ENCODE peak calls at places on chromosomes 1 and 21, in eight cellular contexts. One of them, this sample, is unnamed.
A peak's percentile ranks its signal among the peaks of the same experiment; 100 is the strongest.

GRCh38 chr21:37463083-37463780 is 96.7 kb downstream of the DYRK1A start:
- DNase-seq in AG08395: peak; percentile 24
- DNase-seq in KG1: peak; percentile 7
- DNase-seq in progenitor cell of endocrine pancreas: no peak
- DNase-seq in occipital lobe: no peak
- DNase-seq in H7: no peak
- DNase-seq in neural crest cell: no peak
- DNase-seq in naive thymus-derived CD4-positive, alpha-beta T cell: no peak
- DNase-seq in this sample: peak; percentile 32

GRCh38 chr1:58898739-58899580 is 115.1 kb upstream of the JUN start:
- DNase-seq in AG08395: no peak
- DNase-seq in H7: no peak
- DNase-seq in neural crest cell: no peak
- DNase-seq in KG1: no peak
- DNase-seq in naive thymus-derived CD4-positive, alpha-beta T cell: no peak
- DNase-seq in occipital lobe: no peak
- DNase-seq in progenitor cell of endocrine pancreas: no peak
- DNase-seq in this sample: peak; percentile 67

GRCh38 chr1:65764052-65764451 is 28.6 kb upstream of the PDE4B start:
- DNase-seq in occipital lobe: no peak
- DNase-seq in neural crest cell: no peak
- DNase-seq in progenitor cell of endocrine pancreas: no peak
- DNase-seq in KG1: no peak
- DNase-seq in AG08395: no peak
- DNase-seq in naive thymus-derived CD4-positive, alpha-beta T cell: no peak
- DNase-seq in H7: no peak
- DNase-seq in this sample: no peak

GRCh38 chr1:1361982-1362423 is 3.6 kb upstream of the MXRA8 start:
- DNase-seq in naive thymus-derived CD4-positive, alpha-beta T cell: no peak
- DNase-seq in occipital lobe: no peak
- DNase-seq in neural crest cell: no peak
- DNase-seq in AG08395: peak; percentile 80
- DNase-seq in H7: peak; percentile 80
- DNase-seq in progenitor cell of endocrine pancreas: peak; percentile 8
- DNase-seq in KG1: no peak
- DNase-seq in this sample: no peak

GRCh38 chr21:45324430-45325205 is 36.9 kb upstream of the POFUT2 start:
- DNase-seq in AG08395: no peak
- DNase-seq in H7: peak; percentile 78
- DNase-seq in naive thymus-derived CD4-positive, alpha-beta T cell: no peak
- DNase-seq in KG1: no peak
- DNase-seq in neural crest cell: no peak
- DNase-seq in progenitor cell of endocrine pancreas: no peak
- DNase-seq in occipital lobe: no peak
- DNase-seq in this sample: no peak

GRCh38 chr1:109782514-109782913 is 18.8 kb upstream of the EPS8L3 start:
- DNase-seq in KG1: no peak
- DNase-seq in occipital lobe: no peak
- DNase-seq in AG08395: peak; percentile 66
- DNase-seq in neural crest cell: no peak
- DNase-seq in H7: no peak
- DNase-seq in progenitor cell of endocrine pancreas: no peak
- DNase-seq in naive thymus-derived CD4-positive, alpha-beta T cell: no peak
- DNase-seq in this sample: no peak

GRCh38 chr1:143698016-143698415 is 273.8 kb downstream of the FAM72C start:
- DNase-seq in neural crest cell: no peak
- DNase-seq in naive thymus-derived CD4-positive, alpha-beta T cell: no peak
- DNase-seq in progenitor cell of endocrine pancreas: no peak
- DNase-seq in KG1: no peak
- DNase-seq in occipital lobe: no peak
- DNase-seq in H7: peak; percentile 78
- DNase-seq in AG08395: peak; percentile 22
- DNase-seq in this sample: no peak

GRCh38 chr21:40964691-40965090 is 117.7 kb upstream of the DSCAM start:
- DNase-seq in progenitor cell of endocrine pancreas: no peak
- DNase-seq in H7: no peak
- DNase-seq in KG1: no peak
- DNase-seq in naive thymus-derived CD4-positive, alpha-beta T cell: no peak
- DNase-seq in occipital lobe: no peak
- DNase-seq in AG08395: no peak
- DNase-seq in neural crest cell: no peak
- DNase-seq in this sample: no peak

GRCh38 chr1:110648405-110648804 is 26.3 kb downstream of the KCNA3 start:
- DNase-seq in naive thymus-derived CD4-positive, alpha-beta T cell: no peak
- DNase-seq in H7: no peak
- DNase-seq in occipital lobe: no peak
- DNase-seq in neural crest cell: no peak
- DNase-seq in progenitor cell of endocrine pancreas: no peak
- DNase-seq in KG1: no peak
- DNase-seq in AG08395: no peak
- DNase-seq in this sample: no peak

GRCh38 chr1:5430911-5431310 is 561.3 kb downstream of the NPHP4 start:
- DNase-seq in progenitor cell of endocrine pancreas: no peak
- DNase-seq in naive thymus-derived CD4-positive, alpha-beta T cell: no peak
- DNase-seq in AG08395: no peak
- DNase-seq in neural crest cell: no peak
- DNase-seq in KG1: no peak
- DNase-seq in H7: peak; percentile 58
- DNase-seq in occipital lobe: no peak
- DNase-seq in this sample: no peak

GRCh38 chr1:100927276-100927675 is 31.4 kb downstream of the SLC30A7 start:
- DNase-seq in neural crest cell: no peak
- DNase-seq in AG08395: no peak
- DNase-seq in KG1: no peak
- DNase-seq in H7: no peak
- DNase-seq in occipital lobe: no peak
- DNase-seq in progenitor cell of endocrine pancreas: no peak
- DNase-seq in naive thymus-derived CD4-positive, alpha-beta T cell: no peak
- DNase-seq in this sample: no peak

GRCh38 chr1:226061793-226062557 is 541 bp upstream of the H3-3A start:
- DNase-seq in KG1: peak; percentile 30
- DNase-seq in naive thymus-derived CD4-positive, alpha-beta T cell: no peak
- DNase-seq in H7: peak; percentile 98
- DNase-seq in progenitor cell of endocrine pancreas: peak; percentile 82
- DNase-seq in AG08395: peak; percentile 68
- DNase-seq in occipital lobe: peak; percentile 82
- DNase-seq in neural crest cell: peak; percentile 74
- DNase-seq in this sample: peak; percentile 78

GRCh38 chr21:38422067-38422466 is 76.2 kb downstream of the ERG start:
- DNase-seq in progenitor cell of endocrine pancreas: no peak
- DNase-seq in naive thymus-derived CD4-positive, alpha-beta T cell: no peak
- DNase-seq in AG08395: no peak
- DNase-seq in neural crest cell: no peak
- DNase-seq in H7: no peak
- DNase-seq in KG1: no peak
- DNase-seq in occipital lobe: no peak
- DNase-seq in this sample: peak; percentile 27

GRCh38 chr1:112544753-112545152 is 36.0 kb downstream of the WNT2B start:
- DNase-seq in H7: no peak
- DNase-seq in naive thymus-derived CD4-positive, alpha-beta T cell: no peak
- DNase-seq in progenitor cell of endocrine pancreas: no peak
- DNase-seq in occipital lobe: no peak
- DNase-seq in neural crest cell: no peak
- DNase-seq in AG08395: no peak
- DNase-seq in KG1: no peak
- DNase-seq in this sample: no peak

GRCh38 chr21:42426876-42427480 is 23.3 kb downstream of the UBASH3A start:
- DNase-seq in neural crest cell: no peak
- DNase-seq in AG08395: no peak
- DNase-seq in H7: no peak
- DNase-seq in progenitor cell of endocrine pancreas: no peak
- DNase-seq in naive thymus-derived CD4-positive, alpha-beta T cell: no peak
- DNase-seq in KG1: no peak
- DNase-seq in occipital lobe: no peak
- DNase-seq in this sample: no peak

This sample was measured in NCI-H524.